ENCODE peak calls at places on chromosome 2, in seven cellular contexts. One of them, this sample, is unnamed.
A peak's percentile ranks its signal among the peaks of the same experiment; 100 is the strongest.

GRCh38 chr2:175855794-175856453 is 146.1 kb downstream of the LNPK start:
- DNase-seq in ovary: no peak
- DNase-seq in gastrocnemius medialis: peak; percentile 93
- DNase-seq in spleen: no peak
- DNase-seq in fibroblast of mammary gland: peak; percentile 44
- DNase-seq in HFFc6: peak; percentile 64
- DNase-seq in left ventricle myocardium inferior: peak; percentile 48
- DNase-seq in this sample: no peak

GRCh38 chr2:96315400-96316071 is 9.6 kb upstream of the ITPRIPL1 start:
- DNase-seq in gastrocnemius medialis: no peak
- DNase-seq in left ventricle myocardium inferior: no peak
- DNase-seq in fibroblast of mammary gland: peak; percentile 76
- DNase-seq in ovary: no peak
- DNase-seq in spleen: no peak
- DNase-seq in HFFc6: peak; percentile 92
- DNase-seq in this sample: no peak

GRCh38 chr2:42976400-42976799 is 184.0 kb upstream of the HAAO start:
- DNase-seq in HFFc6: no peak
- DNase-seq in ovary: peak; percentile 30
- DNase-seq in spleen: peak; percentile 68
- DNase-seq in fibroblast of mammary gland: no peak
- DNase-seq in gastrocnemius medialis: no peak
- DNase-seq in left ventricle myocardium inferior: no peak
- DNase-seq in this sample: no peak

GRCh38 chr2:150171065-150171548 is 316.4 kb downstream of the RND3 start:
- DNase-seq in left ventricle myocardium inferior: no peak
- DNase-seq in gastrocnemius medialis: no peak
- DNase-seq in ovary: no peak
- DNase-seq in spleen: peak; percentile 70
- DNase-seq in HFFc6: no peak
- DNase-seq in fibroblast of mammary gland: no peak
- DNase-seq in this sample: no peak

GRCh38 chr2:219726916-219727315 is 99.5 kb downstream of the SLC4A3 start:
- DNase-seq in left ventricle myocardium inferior: no peak
- DNase-seq in HFFc6: no peak
- DNase-seq in gastrocnemius medialis: no peak
- DNase-seq in spleen: no peak
- DNase-seq in ovary: no peak
- DNase-seq in fibroblast of mammary gland: no peak
- DNase-seq in this sample: no peak

GRCh38 chr2:237704476-237705224 is 77.3 kb downstream of the LRRFIP1 start:
- DNase-seq in ovary: no peak
- DNase-seq in spleen: no peak
- DNase-seq in gastrocnemius medialis: no peak
- DNase-seq in fibroblast of mammary gland: peak; percentile 62
- DNase-seq in HFFc6: peak; percentile 38
- DNase-seq in left ventricle myocardium inferior: no peak
- DNase-seq in this sample: peak; percentile 74

GRCh38 chr2:132477436-132477835 is 60.8 kb downstream of the GPR39 start:
- DNase-seq in HFFc6: no peak
- DNase-seq in fibroblast of mammary gland: peak; percentile 77
- DNase-seq in left ventricle myocardium inferior: no peak
- DNase-seq in spleen: no peak
- DNase-seq in ovary: no peak
- DNase-seq in gastrocnemius medialis: no peak
- DNase-seq in this sample: no peak

GRCh38 chr2:172088245-172089004 is 3.1 kb downstream of the DLX1 start:
- DNase-seq in gastrocnemius medialis: no peak
- DNase-seq in HFFc6: no peak
- DNase-seq in spleen: no peak
- DNase-seq in fibroblast of mammary gland: no peak
- DNase-seq in ovary: no peak
- DNase-seq in left ventricle myocardium inferior: no peak
- DNase-seq in this sample: peak; percentile 11

GRCh38 chr2:47617028-47617427 is 165.9 kb upstream of the MSH6 start:
- DNase-seq in spleen: no peak
- DNase-seq in left ventricle myocardium inferior: no peak
- DNase-seq in fibroblast of mammary gland: no peak
- DNase-seq in gastrocnemius medialis: no peak
- DNase-seq in HFFc6: no peak
- DNase-seq in ovary: no peak
- DNase-seq in this sample: no peak

GRCh38 chr2:45134014-45134413 is 124.8 kb upstream of the SIX2 start:
- DNase-seq in left ventricle myocardium inferior: no peak
- DNase-seq in spleen: no peak
- DNase-seq in gastrocnemius medialis: no peak
- DNase-seq in ovary: no peak
- DNase-seq in HFFc6: no peak
- DNase-seq in fibroblast of mammary gland: peak; percentile 50
- DNase-seq in this sample: no peak

GRCh38 chr2:128318776-128319456 is at the start of gene HS6ST1:
- DNase-seq in gastrocnemius medialis: peak; percentile 76
- DNase-seq in fibroblast of mammary gland: peak; percentile 67
- DNase-seq in HFFc6: peak; percentile 58
- DNase-seq in spleen: peak; percentile 97
- DNase-seq in left ventricle myocardium inferior: peak; percentile 88
- DNase-seq in ovary: peak; percentile 87
- DNase-seq in this sample: peak; percentile 76

GRCh38 chr2:240685771-240686371 is 3.2 kb upstream of the AQP12B start:
- DNase-seq in gastrocnemius medialis: no peak
- DNase-seq in fibroblast of mammary gland: no peak
- DNase-seq in HFFc6: no peak
- DNase-seq in ovary: no peak
- DNase-seq in spleen: no peak
- DNase-seq in left ventricle myocardium inferior: no peak
- DNase-seq in this sample: peak; percentile 66

GRCh38 chr2:29618024-29618423 is 303.4 kb downstream of the ALK start:
- DNase-seq in HFFc6: no peak
- DNase-seq in fibroblast of mammary gland: no peak
- DNase-seq in gastrocnemius medialis: no peak
- DNase-seq in left ventricle myocardium inferior: no peak
- DNase-seq in spleen: no peak
- DNase-seq in ovary: no peak
- DNase-seq in this sample: no peak

GRCh38 chr2:725464-725863 is 48.3 kb upstream of the TMEM18 start:
- DNase-seq in ovary: no peak
- DNase-seq in gastrocnemius medialis: no peak
- DNase-seq in HFFc6: no peak
- DNase-seq in left ventricle myocardium inferior: no peak
- DNase-seq in spleen: no peak
- DNase-seq in fibroblast of mammary gland: no peak
- DNase-seq in this sample: no peak

GRCh38 chr2:9440058-9440727 is 16.7 kb downstream of the CPSF3 start:
- DNase-seq in fibroblast of mammary gland: peak; percentile 68
- DNase-seq in spleen: no peak
- DNase-seq in HFFc6: peak; percentile 51
- DNase-seq in gastrocnemius medialis: no peak
- DNase-seq in ovary: no peak
- DNase-seq in left ventricle myocardium inferior: no peak
- DNase-seq in this sample: no peak

GRCh38 chr2:83069724-83070123 is 1389.4 kb downstream of the SUCLG1 start:
- DNase-seq in ovary: no peak
- DNase-seq in spleen: no peak
- DNase-seq in left ventricle myocardium inferior: no peak
- DNase-seq in gastrocnemius medialis: no peak
- DNase-seq in fibroblast of mammary gland: no peak
- DNase-seq in HFFc6: peak; percentile 13
- DNase-seq in this sample: no peak

GRCh38 chr2:158743466-158743865 is 51.7 kb upstream of the DAPL1 start:
- DNase-seq in left ventricle myocardium inferior: no peak
- DNase-seq in ovary: peak; percentile 35
- DNase-seq in HFFc6: no peak
- DNase-seq in fibroblast of mammary gland: no peak
- DNase-seq in gastrocnemius medialis: no peak
- DNase-seq in spleen: no peak
- DNase-seq in this sample: no peak

GRCh38 chr2:232481322-232482140 is 6.1 kb downstream of the ECEL1 start:
- DNase-seq in gastrocnemius medialis: no peak
- DNase-seq in HFFc6: no peak
- DNase-seq in spleen: peak; percentile 55
- DNase-seq in ovary: no peak
- DNase-seq in left ventricle myocardium inferior: peak; percentile 6
- DNase-seq in fibroblast of mammary gland: no peak
- DNase-seq in this sample: no peak

GRCh38 chr2:208077286-208077685 is 47.0 kb downstream of the CRYGD start:
- DNase-seq in ovary: no peak
- DNase-seq in left ventricle myocardium inferior: no peak
- DNase-seq in HFFc6: peak; percentile 17
- DNase-seq in gastrocnemius medialis: no peak
- DNase-seq in fibroblast of mammary gland: no peak
- DNase-seq in spleen: no peak
- DNase-seq in this sample: no peak

GRCh38 chr2:156727867-156728266 is 291.7 kb downstream of the GPD2 start:
- DNase-seq in left ventricle myocardium inferior: no peak
- DNase-seq in spleen: no peak
- DNase-seq in gastrocnemius medialis: no peak
- DNase-seq in ovary: no peak
- DNase-seq in HFFc6: no peak
- DNase-seq in fibroblast of mammary gland: no peak
- DNase-seq in this sample: no peak

GRCh38 chr2:46495347-46496030 is 16.1 kb downstream of the TMEM247 start:
- DNase-seq in spleen: no peak
- DNase-seq in fibroblast of mammary gland: no peak
- DNase-seq in HFFc6: peak; percentile 59
- DNase-seq in left ventricle myocardium inferior: no peak
- DNase-seq in gastrocnemius medialis: no peak
- DNase-seq in ovary: no peak
- DNase-seq in this sample: no peak

GRCh38 chr2:74845217-74845751 is 11.4 kb downstream of the HK2 start:
- DNase-seq in HFFc6: peak; percentile 91
- DNase-seq in fibroblast of mammary gland: peak; percentile 94
- DNase-seq in left ventricle myocardium inferior: peak; percentile 69
- DNase-seq in ovary: peak; percentile 44
- DNase-seq in spleen: peak; percentile 92
- DNase-seq in gastrocnemius medialis: peak; percentile 98
- DNase-seq in this sample: peak; percentile 89

GRCh38 chr2:111049792-111050640 is 70.7 kb upstream of the BCL2L11 start:
- DNase-seq in ovary: no peak
- DNase-seq in gastrocnemius medialis: no peak
- DNase-seq in spleen: no peak
- DNase-seq in HFFc6: no peak
- DNase-seq in fibroblast of mammary gland: no peak
- DNase-seq in left ventricle myocardium inferior: no peak
- DNase-seq in this sample: no peak

GRCh38 chr2:124547700-124548099 is 522.6 kb downstream of the CNTNAP5 start:
- DNase-seq in fibroblast of mammary gland: no peak
- DNase-seq in left ventricle myocardium inferior: no peak
- DNase-seq in spleen: no peak
- DNase-seq in HFFc6: no peak
- DNase-seq in ovary: no peak
- DNase-seq in gastrocnemius medialis: no peak
- DNase-seq in this sample: no peak

GRCh38 chr2:85273732-85274731 is 53.8 kb downstream of the TGOLN2 start:
- DNase-seq in HFFc6: peak; percentile 57
- DNase-seq in ovary: peak; percentile 78
- DNase-seq in fibroblast of mammary gland: peak; percentile 73
- DNase-seq in spleen: no peak
- DNase-seq in gastrocnemius medialis: no peak
- DNase-seq in left ventricle myocardium inferior: no peak
- DNase-seq in this sample: no peak

GRCh38 chr2:46411245-46411641 is 68.1 kb upstream of the TMEM247 start:
- DNase-seq in gastrocnemius medialis: no peak
- DNase-seq in fibroblast of mammary gland: no peak
- DNase-seq in HFFc6: peak; percentile 2
- DNase-seq in ovary: no peak
- DNase-seq in spleen: no peak
- DNase-seq in left ventricle myocardium inferior: no peak
- DNase-seq in this sample: no peak

GRCh38 chr2:223560704-223561435 is 41.3 kb downstream of the SCG2 start:
- DNase-seq in spleen: no peak
- DNase-seq in HFFc6: peak; percentile 33
- DNase-seq in gastrocnemius medialis: no peak
- DNase-seq in ovary: no peak
- DNase-seq in left ventricle myocardium inferior: no peak
- DNase-seq in fibroblast of mammary gland: peak; percentile 51
- DNase-seq in this sample: no peak

GRCh38 chr2:173884403-173884802 is 80.8 kb downstream of the SP3 start:
- DNase-seq in ovary: peak; percentile 43
- DNase-seq in gastrocnemius medialis: peak; percentile 41
- DNase-seq in fibroblast of mammary gland: peak; percentile 59
- DNase-seq in left ventricle myocardium inferior: peak; percentile 55
- DNase-seq in HFFc6: peak; percentile 25
- DNase-seq in spleen: peak; percentile 77
- DNase-seq in this sample: no peak

GRCh38 chr2:158486970-158487325 is 30.2 kb downstream of the PKP4 start:
- DNase-seq in gastrocnemius medialis: no peak
- DNase-seq in left ventricle myocardium inferior: no peak
- DNase-seq in ovary: no peak
- DNase-seq in spleen: no peak
- DNase-seq in HFFc6: peak; percentile 33
- DNase-seq in fibroblast of mammary gland: peak; percentile 40
- DNase-seq in this sample: no peak

GRCh38 chr2:239308696-239309397 is 92.0 kb downstream of the HDAC4 start:
- DNase-seq in HFFc6: peak; percentile 52
- DNase-seq in fibroblast of mammary gland: peak; percentile 80
- DNase-seq in left ventricle myocardium inferior: peak; percentile 53
- DNase-seq in gastrocnemius medialis: peak; percentile 83
- DNase-seq in ovary: peak; percentile 64
- DNase-seq in spleen: peak; percentile 71
- DNase-seq in this sample: peak; percentile 92
- TF ChIP-seq CTCF in HFFc6: no peak
- TF ChIP-seq CTCF in fibroblast of mammary gland: peak; percentile 11
- TF ChIP-seq CTCF in left ventricle myocardium inferior: no peak
- TF ChIP-seq CTCF in gastrocnemius medialis: no peak
- TF ChIP-seq CTCF in ovary: no peak
- TF ChIP-seq CTCF in spleen: no peak
- TF ChIP-seq CTCF in this sample: no peak

GRCh38 chr2:62423235-62423634 is 82.8 kb downstream of the TMEM17 start:
- DNase-seq in HFFc6: peak; percentile 36
- DNase-seq in fibroblast of mammary gland: peak; percentile 14
- DNase-seq in left ventricle myocardium inferior: no peak
- DNase-seq in spleen: no peak
- DNase-seq in ovary: no peak
- DNase-seq in gastrocnemius medialis: no peak
- DNase-seq in this sample: no peak
- TF ChIP-seq CTCF in HFFc6: peak; percentile 64
- TF ChIP-seq CTCF in fibroblast of mammary gland: peak; percentile 33
- TF ChIP-seq CTCF in left ventricle myocardium inferior: no peak
- TF ChIP-seq CTCF in spleen: no peak
- TF ChIP-seq CTCF in ovary: no peak
- TF ChIP-seq CTCF in gastrocnemius medialis: no peak
- TF ChIP-seq CTCF in this sample: no peak

DNA sequence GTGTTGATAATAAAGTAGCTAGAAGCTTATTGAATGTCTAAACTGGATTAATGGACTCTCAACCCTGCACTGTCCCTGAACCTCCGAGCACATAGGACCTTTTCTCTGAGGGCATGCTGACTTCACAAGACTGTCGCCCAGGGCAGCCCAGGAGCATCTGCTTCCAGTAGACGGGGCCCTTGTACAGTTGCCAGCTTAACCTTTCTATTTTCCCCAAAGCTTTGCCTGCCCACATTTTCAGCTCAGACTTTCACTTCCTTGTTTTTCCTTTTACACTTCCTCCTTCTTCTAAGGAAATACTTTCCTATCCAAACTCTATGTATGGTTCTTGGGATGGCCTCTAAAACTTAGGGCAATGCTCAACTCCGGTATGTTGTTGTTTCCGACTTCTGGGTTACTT is 1.3 kb downstream of the VWA3B start:
- DNase-seq in ovary: no peak
- DNase-seq in HFFc6: no peak
- DNase-seq in gastrocnemius medialis: no peak
- DNase-seq in fibroblast of mammary gland: no peak
- DNase-seq in spleen: no peak
- DNase-seq in left ventricle myocardium inferior: no peak
- DNase-seq in this sample: no peak
- TF ChIP-seq CTCF in ovary: no peak
- TF ChIP-seq CTCF in HFFc6: no peak
- TF ChIP-seq CTCF in gastrocnemius medialis: no peak
- TF ChIP-seq CTCF in fibroblast of mammary gland: no peak
- TF ChIP-seq CTCF in spleen: no peak
- TF ChIP-seq CTCF in left ventricle myocardium inferior: no peak
- TF ChIP-seq CTCF in this sample: no peak

GRCh38 chr2:67108231-67108630 is 288.9 kb upstream of the ETAA1 start:
- DNase-seq in left ventricle myocardium inferior: no peak
- DNase-seq in fibroblast of mammary gland: no peak
- DNase-seq in HFFc6: no peak
- DNase-seq in gastrocnemius medialis: no peak
- DNase-seq in spleen: no peak
- DNase-seq in ovary: no peak
- DNase-seq in this sample: no peak
- TF ChIP-seq CTCF in left ventricle myocardium inferior: no peak
- TF ChIP-seq CTCF in fibroblast of mammary gland: no peak
- TF ChIP-seq CTCF in HFFc6: no peak
- TF ChIP-seq CTCF in gastrocnemius medialis: no peak
- TF ChIP-seq CTCF in spleen: no peak
- TF ChIP-seq CTCF in ovary: no peak
- TF ChIP-seq CTCF in this sample: no peak